ENCODE peak calls at places on chromosomes 12 and 14, in seven cellular contexts. One of them, this sample, is unnamed. For H3K4me1, the result is how much of the 10 kb centered on the place peaks cover.

GRCh38 chr12:1680804-1681492 is 9.9 kb upstream of the ADIPOR2 start:
- DNase-seq in stomach: no peak
- DNase-seq in A549: no peak
- DNase-seq in tibial artery: no peak
- DNase-seq in fibroblast of lung: no peak
- DNase-seq in uterus: no peak
- DNase-seq in ovary: no peak
- DNase-seq in this sample: no peak

GRCh38 chr14:71309756-71310155 is 402.5 kb downstream of the PCNX1 start:
- DNase-seq in ovary: no peak
- DNase-seq in fibroblast of lung: no peak
- DNase-seq in tibial artery: no peak
- DNase-seq in stomach: no peak
- DNase-seq in A549: no peak
- DNase-seq in uterus: no peak
- DNase-seq in this sample: no peak

GRCh38 chr12:70774055-70774454 is 136.8 kb upstream of the PTPRB start:
- DNase-seq in uterus: no peak
- DNase-seq in tibial artery: no peak
- DNase-seq in ovary: no peak
- DNase-seq in A549: no peak
- DNase-seq in stomach: no peak
- DNase-seq in fibroblast of lung: peak
- DNase-seq in this sample: no peak

GRCh38 chr14:67393689-67394088 is 18.3 kb downstream of the PLEK2 start:
- DNase-seq in uterus: no peak
- DNase-seq in fibroblast of lung: no peak
- DNase-seq in ovary: no peak
- DNase-seq in stomach: no peak
- DNase-seq in tibial artery: no peak
- DNase-seq in A549: no peak
- DNase-seq in this sample: no peak

GRCh38 chr14:99768381-99768780 is 24.8 kb upstream of the EML1 start:
- DNase-seq in uterus: no peak
- DNase-seq in stomach: no peak
- DNase-seq in tibial artery: peak
- DNase-seq in fibroblast of lung: peak
- DNase-seq in ovary: no peak
- DNase-seq in A549: no peak
- DNase-seq in this sample: no peak

GRCh38 chr12:26239508-26240328 is 44.3 kb downstream of the SSPN start:
- DNase-seq in uterus: peak
- DNase-seq in ovary: peak
- DNase-seq in A549: no peak
- DNase-seq in tibial artery: peak
- DNase-seq in fibroblast of lung: peak
- DNase-seq in stomach: no peak
- DNase-seq in this sample: no peak

GRCh38 chr12:6078378-6079083 is 45.9 kb downstream of the VWF start:
- DNase-seq in stomach: no peak
- DNase-seq in fibroblast of lung: peak
- DNase-seq in A549: no peak
- DNase-seq in uterus: no peak
- DNase-seq in ovary: no peak
- DNase-seq in tibial artery: no peak
- DNase-seq in this sample: no peak

GRCh38 chr12:107461222-107461980 is 224.2 kb upstream of the PWP1 start:
- DNase-seq in A549: no peak
- DNase-seq in tibial artery: no peak
- DNase-seq in fibroblast of lung: peak
- DNase-seq in ovary: no peak
- DNase-seq in stomach: no peak
- DNase-seq in uterus: no peak
- DNase-seq in this sample: peak

GRCh38 chr12:14775652-14776020 is 27.6 kb downstream of the WBP11 start:
- DNase-seq in tibial artery: no peak
- DNase-seq in A549: no peak
- DNase-seq in ovary: no peak
- DNase-seq in uterus: no peak
- DNase-seq in fibroblast of lung: peak
- DNase-seq in stomach: no peak
- DNase-seq in this sample: no peak

GRCh38 chr12:110093631-110094311 is 30.4 kb upstream of the IFT81 start:
- DNase-seq in ovary: no peak
- DNase-seq in uterus: no peak
- DNase-seq in A549: no peak
- DNase-seq in fibroblast of lung: peak
- DNase-seq in tibial artery: no peak
- DNase-seq in stomach: no peak
- DNase-seq in this sample: no peak

GRCh38 chr12:96883571-96883970 is 23.5 kb upstream of the NEDD1 start:
- DNase-seq in A549: no peak
- DNase-seq in tibial artery: no peak
- DNase-seq in stomach: no peak
- DNase-seq in fibroblast of lung: peak
- DNase-seq in ovary: no peak
- DNase-seq in uterus: no peak
- DNase-seq in this sample: no peak

GRCh38 chr14:90397401-90398314 is 829 bp downstream of the CALM1 start:
- DNase-seq in fibroblast of lung: peak
- DNase-seq in A549: peak
- DNase-seq in uterus: peak
- DNase-seq in stomach: peak
- DNase-seq in ovary: peak
- DNase-seq in tibial artery: peak
- DNase-seq in this sample: peak

GRCh38 chr12:124904306-124905098 is 9.9 kb downstream of the UBC start:
- DNase-seq in ovary: peak
- DNase-seq in stomach: peak
- DNase-seq in A549: peak
- DNase-seq in tibial artery: peak
- DNase-seq in fibroblast of lung: peak
- DNase-seq in uterus: peak
- DNase-seq in this sample: peak

GRCh38 chr14:28661171-28661772 is 105.3 kb upstream of the FOXG1 start:
- DNase-seq in ovary: no peak
- DNase-seq in tibial artery: no peak
- DNase-seq in A549: no peak
- DNase-seq in stomach: no peak
- DNase-seq in uterus: no peak
- DNase-seq in fibroblast of lung: peak
- DNase-seq in this sample: no peak

GRCh38 chr14:21539154-21539940 is 13.2 kb upstream of the SALL2 start:
- DNase-seq in fibroblast of lung: no peak
- DNase-seq in stomach: no peak
- DNase-seq in uterus: no peak
- DNase-seq in tibial artery: no peak
- DNase-seq in ovary: no peak
- DNase-seq in A549: no peak
- DNase-seq in this sample: no peak

GRCh38 chr12:3157581-3158328 is 80.6 kb downstream of the TSPAN9 start:
- DNase-seq in uterus: no peak
- DNase-seq in fibroblast of lung: no peak
- DNase-seq in A549: no peak
- DNase-seq in ovary: no peak
- DNase-seq in stomach: no peak
- DNase-seq in tibial artery: no peak
- DNase-seq in this sample: no peak

GRCh38 chr12:51321882-51322281 is 2.1 kb downstream of the BIN2 start:
- DNase-seq in stomach: no peak
- DNase-seq in tibial artery: no peak
- DNase-seq in uterus: no peak
- DNase-seq in A549: no peak
- DNase-seq in ovary: no peak
- DNase-seq in fibroblast of lung: no peak
- DNase-seq in this sample: no peak

GRCh38 chr12:108199111-108199510 is 70.0 kb downstream of the WSCD2 start:
- DNase-seq in ovary: no peak
- DNase-seq in A549: no peak
- DNase-seq in fibroblast of lung: no peak
- DNase-seq in tibial artery: no peak
- DNase-seq in uterus: no peak
- DNase-seq in stomach: no peak
- DNase-seq in this sample: no peak

GRCh38 chr12:38162013-38162412 is 154.6 kb upstream of the ALG10B start:
- DNase-seq in uterus: no peak
- DNase-seq in A549: no peak
- DNase-seq in ovary: no peak
- DNase-seq in fibroblast of lung: no peak
- DNase-seq in stomach: no peak
- DNase-seq in tibial artery: no peak
- DNase-seq in this sample: no peak

GRCh38 chr14:42222924-42223471 is 616.3 kb downstream of the LRFN5 start:
- DNase-seq in A549: no peak
- DNase-seq in fibroblast of lung: peak
- DNase-seq in ovary: no peak
- DNase-seq in tibial artery: no peak
- DNase-seq in stomach: no peak
- DNase-seq in uterus: no peak
- DNase-seq in this sample: no peak

GRCh38 chr12:65695077-65695865 is 129.0 kb upstream of the HMGA2 start:
- DNase-seq in A549: peak
- DNase-seq in tibial artery: no peak
- DNase-seq in fibroblast of lung: peak
- DNase-seq in stomach: peak
- DNase-seq in uterus: no peak
- DNase-seq in ovary: peak
- DNase-seq in this sample: peak

GRCh38 chr14:34649344-34649743 is 19.4 kb upstream of the SNX6 start:
- DNase-seq in ovary: no peak
- DNase-seq in stomach: no peak
- DNase-seq in fibroblast of lung: peak
- DNase-seq in A549: no peak
- DNase-seq in tibial artery: no peak
- DNase-seq in uterus: no peak
- DNase-seq in this sample: no peak

DNA sequence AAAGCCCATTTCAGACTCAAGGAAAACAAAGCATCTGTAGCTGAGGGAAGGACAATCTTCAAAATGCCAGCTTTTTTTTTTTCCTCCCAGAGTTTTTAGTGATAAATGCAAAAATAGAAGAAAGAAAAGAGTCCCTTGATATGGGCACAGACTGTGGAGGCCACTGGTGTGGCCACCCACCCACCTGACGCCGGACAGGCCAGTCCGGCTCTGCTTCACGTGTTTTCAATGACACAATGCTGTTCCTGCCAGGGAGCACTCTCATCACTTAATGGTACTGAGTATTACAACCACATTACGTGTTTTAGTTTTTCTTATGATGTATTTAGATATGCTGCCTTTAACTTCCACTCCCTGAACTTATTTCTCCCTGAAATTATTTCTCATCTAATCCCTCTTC is 155.7 kb upstream of the HIF1A start:
- DNase-seq in ovary: no peak
- DNase-seq in stomach: no peak
- DNase-seq in tibial artery: no peak
- DNase-seq in fibroblast of lung: no peak
- DNase-seq in A549: no peak
- DNase-seq in uterus: no peak
- DNase-seq in this sample: no peak
- H3K4me1 ChIP-seq in ovary: under half
- H3K4me1 ChIP-seq in stomach: half or more
- H3K4me1 ChIP-seq in tibial artery: under half
- H3K4me1 ChIP-seq in fibroblast of lung: under half
- H3K4me1 ChIP-seq in A549: half or more
- H3K4me1 ChIP-seq in uterus: under half
- H3K4me1 ChIP-seq in this sample: under half

GRCh38 chr14:80135305-80136088 is 75.8 kb downstream of the DIO2 start:
- DNase-seq in ovary: no peak
- DNase-seq in tibial artery: no peak
- DNase-seq in stomach: no peak
- DNase-seq in A549: no peak
- DNase-seq in uterus: no peak
- DNase-seq in fibroblast of lung: peak
- DNase-seq in this sample: no peak

GRCh38 chr14:80133457-80133856 is 77.8 kb downstream of the DIO2 start:
- DNase-seq in ovary: no peak
- DNase-seq in A549: no peak
- DNase-seq in tibial artery: no peak
- DNase-seq in uterus: no peak
- DNase-seq in fibroblast of lung: no peak
- DNase-seq in stomach: no peak
- DNase-seq in this sample: no peak

GRCh38 chr14:80134321-80134720 is 77.0 kb downstream of the DIO2 start:
- DNase-seq in stomach: no peak
- DNase-seq in uterus: no peak
- DNase-seq in A549: no peak
- DNase-seq in fibroblast of lung: no peak
- DNase-seq in ovary: no peak
- DNase-seq in tibial artery: no peak
- DNase-seq in this sample: no peak

GRCh38 chr14:80136358-80136757 is 74.9 kb downstream of the DIO2 start:
- DNase-seq in ovary: no peak
- DNase-seq in stomach: no peak
- DNase-seq in A549: no peak
- DNase-seq in fibroblast of lung: peak
- DNase-seq in tibial artery: no peak
- DNase-seq in uterus: no peak
- DNase-seq in this sample: no peak
- H3K4me3 ChIP-seq in ovary: no peak
- H3K4me3 ChIP-seq in stomach: no peak
- H3K4me3 ChIP-seq in A549: no peak
- H3K4me3 ChIP-seq in fibroblast of lung: no peak
- H3K4me3 ChIP-seq in tibial artery: no peak
- H3K4me3 ChIP-seq in uterus: no peak
- H3K4me3 ChIP-seq in this sample: no peak

DNA sequence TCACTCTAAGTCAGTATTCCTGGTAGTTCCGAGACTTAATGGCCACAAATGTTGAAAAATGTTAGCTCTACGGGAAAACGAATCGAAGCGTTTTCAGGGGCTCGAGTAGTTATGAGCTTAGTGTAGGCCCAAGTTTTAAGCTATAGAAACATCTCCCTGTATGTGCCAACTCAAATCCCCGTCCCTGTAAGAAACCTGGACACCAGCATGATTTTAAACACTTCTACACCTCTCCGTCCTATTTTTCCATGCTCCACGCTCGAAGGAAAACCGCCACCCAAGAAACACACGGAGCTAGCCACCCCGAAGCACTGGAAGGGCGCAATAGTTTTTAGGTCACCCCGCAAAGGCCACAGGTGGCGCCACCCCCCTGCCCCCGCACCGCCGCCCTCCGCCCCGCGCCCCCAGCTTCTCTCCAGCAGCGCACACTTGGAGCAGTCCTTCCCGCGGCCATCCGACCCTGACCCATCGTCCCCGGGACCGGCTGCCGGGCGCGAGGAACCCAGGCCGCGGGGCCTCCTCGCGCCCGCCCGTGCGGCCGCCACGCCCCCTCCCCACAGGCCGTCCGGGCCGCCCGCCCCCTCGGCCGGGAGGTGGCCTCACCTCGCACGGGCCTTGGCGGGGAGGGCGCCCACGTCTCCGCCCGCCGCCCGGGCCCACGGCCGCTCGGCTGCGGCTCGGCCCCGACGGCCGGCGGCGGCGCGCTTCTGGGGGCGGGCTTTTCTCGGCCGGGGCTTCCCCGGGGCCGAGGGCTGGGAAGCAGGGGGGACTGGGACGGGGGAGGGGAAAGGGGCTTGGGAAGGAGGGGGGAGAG is 519 bp downstream of the R3HDM2 start:
- DNase-seq in fibroblast of lung: peak
- DNase-seq in uterus: no peak
- DNase-seq in stomach: peak
- DNase-seq in ovary: peak
- DNase-seq in tibial artery: peak
- DNase-seq in A549: peak
- DNase-seq in this sample: no peak
- TF ChIP-seq CTCF in fibroblast of lung: no peak
- TF ChIP-seq CTCF in uterus: peak
- TF ChIP-seq CTCF in stomach: no peak
- TF ChIP-seq CTCF in ovary: no peak
- TF ChIP-seq CTCF in tibial artery: no peak
- TF ChIP-seq CTCF in A549: peak
- TF ChIP-seq CTCF in this sample: no peak

GRCh38 chr14:92890830-92891598 is 31.9 kb upstream of the CHGA start:
- DNase-seq in stomach: no peak
- DNase-seq in A549: no peak
- DNase-seq in fibroblast of lung: no peak
- DNase-seq in uterus: no peak
- DNase-seq in ovary: no peak
- DNase-seq in tibial artery: no peak
- DNase-seq in this sample: no peak
- H3K4me1 ChIP-seq in stomach: under half
- H3K4me1 ChIP-seq in A549: under half
- H3K4me1 ChIP-seq in fibroblast of lung: under half
- H3K4me1 ChIP-seq in uterus: under half
- H3K4me1 ChIP-seq in ovary: under half
- H3K4me1 ChIP-seq in tibial artery: under half
- H3K4me1 ChIP-seq in this sample: under half

This sample was measured in RWPE2.